ENCODE peak calls at places on chromosomes 7 and 10, in four cellular contexts. H is HS-5, A is T1000, X is KG1. Q is an unnamed sample.

GRCh38 chr7:19215421-19215820 is 70.2 kb upstream of the FERD3L start:
- DNase-seq in X (no peak), H (peak), A (no peak), Q (no peak)

GRCh38 chr10:121338206-121338991 is 259.8 kb downstream of the FGFR2 start:
- DNase-seq in H (no peak), A (no peak), X (no peak), Q (no peak)

GRCh38 chr10:61757525-61758397 is 95.0 kb downstream of the CABCOCO1 start:
- DNase-seq in A (no peak), X (peak), H (no peak), Q (peak)

GRCh38 chr10:122034149-122034756 is 45.3 kb downstream of the TACC2 start:
- DNase-seq in H (peak), X (no peak), A (no peak), Q (no peak)

GRCh38 chr7:32957326-32958045 is at the start of gene FKBP9:
- DNase-seq in X (no peak), A (peak), H (peak), Q (no peak)

GRCh38 chr10:57791546-57791945 is 476.1 kb downstream of the IPMK start:
- DNase-seq in A (no peak), X (no peak), H (no peak), Q (peak)

GRCh38 chr7:105680505-105681187 is 99.4 kb upstream of the EFCAB10 start:
- DNase-seq in H (no peak), A (no peak), X (no peak), Q (no peak)

GRCh38 chr10:107565014-107565413 is 400.5 kb upstream of the SORCS1 start:
- DNase-seq in H (no peak), A (no peak), X (no peak), Q (no peak)

GRCh38 chr7:92988051-92988450 is 129.7 kb downstream of the SAMD9 start:
- DNase-seq in A (no peak), H (peak), X (no peak), Q (peak)

GRCh38 chr7:1847260-1848001 is 177.4 kb downstream of the ELFN1 start:
- DNase-seq in X (no peak), A (no peak), H (no peak), Q (no peak)

GRCh38 chr7:146129296-146129695 is 12.7 kb downstream of the CNTNAP2 start:
- DNase-seq in A (no peak), X (no peak), H (no peak), Q (no peak)

GRCh38 chr7:44639701-44640321 is 33.4 kb downstream of the OGDH start:
- DNase-seq in H (peak), A (peak), X (no peak), Q (no peak)

GRCh38 chr7:77247206-77247850 is 47.7 kb upstream of the FGL2 start:
- DNase-seq in X (peak), H (no peak), A (peak), Q (no peak)

GRCh38 chr7:133230591-133231194 is 22.2 kb upstream of the EXOC4 start:
- DNase-seq in X (peak), H (no peak), A (no peak), Q (no peak)

GRCh38 chr7:36064676-36065075 is 88.4 kb upstream of the EEPD1 start:
- DNase-seq in H (no peak), X (no peak), A (no peak), Q (no peak)

GRCh38 chr7:91869661-91870060 is 10.8 kb downstream of the MTERF1 start:
- DNase-seq in H (no peak), A (no peak), X (no peak), Q (no peak)

GRCh38 chr7:86962623-86963022 is 96.8 kb downstream of the ELAPOR2 start:
- DNase-seq in H (no peak), A (no peak), X (no peak), Q (no peak)

GRCh38 chr7:70598976-70599375 is 533.0 kb upstream of the GALNT17 start:
- DNase-seq in H (no peak), X (no peak), A (no peak), Q (peak)

GRCh38 chr10:18233775-18234174 is 93.6 kb downstream of the CACNB2 start:
- DNase-seq in X (no peak), H (no peak), A (no peak), Q (no peak)

GRCh38 chr10:63365976-63366765 is 99.6 kb downstream of the JMJD1C start:
- DNase-seq in H (no peak), X (no peak), A (no peak), Q (no peak)

GRCh38 chr10:43252166-43252784 is 14.6 kb downstream of the RASGEF1A start:
- DNase-seq in H (no peak), X (no peak), A (no peak), Q (no peak)

GRCh38 chr10:19702215-19702614 is 114.0 kb upstream of the PLXDC2 start:
- DNase-seq in X (no peak), H (no peak), A (peak), Q (peak)

GRCh38 chr7:32427769-32428291 is 62.4 kb downstream of the LSM5 start:
- DNase-seq in A (peak), H (no peak), X (peak), Q (peak)

GRCh38 chr10:125002423-125003145 is 60.7 kb downstream of the ZRANB1 start:
- DNase-seq in A (no peak), H (no peak), X (no peak), Q (no peak)

GRCh38 chr10:19713800-19714525 is 102.3 kb upstream of the PLXDC2 start:
- DNase-seq in A (no peak), X (no peak), H (no peak), Q (no peak)

GRCh38 chr7:36021367-36021766 is 131.7 kb upstream of the EEPD1 start:
- DNase-seq in H (no peak), X (no peak), A (no peak), Q (no peak)

GRCh38 chr7:151861881-151862280 is 15.0 kb downstream of the PRKAG2 start:
- DNase-seq in H (no peak), A (no peak), X (no peak), Q (no peak)

GRCh38 chr7:94975316-94975715 is 67.9 kb downstream of the PPP1R9A start:
- DNase-seq in H (no peak), A (no peak), X (no peak), Q (no peak)

GRCh38 chr7:144454-144826 is 47.9 kb upstream of the FAM20C start:
- DNase-seq in H (no peak), A (no peak), X (no peak), Q (no peak)

GRCh38 chr7:89259085-89259484 is 463.5 kb upstream of the TEX47 start:
- DNase-seq in H (no peak), A (no peak), X (no peak), Q (no peak)

GRCh38 chr7:40859965-40860543 is 725.2 kb downstream of the SUGCT start:
- DNase-seq in A (no peak), X (no peak), H (no peak), Q (peak)

GRCh38 chr7:124718032-124718766 is 47.4 kb downstream of the GPR37 start:
- DNase-seq in A (no peak), H (no peak), X (no peak), Q (no peak)

GRCh38 chr7:133859191-133859590 is 267.9 kb upstream of the LRGUK start:
- DNase-seq in X (no peak), H (no peak), A (no peak), Q (no peak)

GRCh38 chr7:91082038-91082437 is 182.2 kb upstream of the FZD1 start:
- DNase-seq in A (no peak), X (no peak), H (no peak), Q (no peak)

Q was measured in epithelial cell of prostate.